ENCODE peak calls at places on chromosome 17, in five cellular contexts. L is SK-N-SH; U is HCT116; O is CD8-positive, alpha-beta T cell; N is breast epithelium. W is an unnamed sample.

GRCh38 chr17:65876985-65877384 is 314.9 kb downstream of the CEP112 start:
- DNase-seq in L (no peak), U (no peak), O (no peak), N (no peak), W (no peak)

GRCh38 chr17:12406623-12407228 is 259.0 kb upstream of the MYOCD start:
- DNase-seq in L (no peak), U (no peak), O (no peak), N (no peak), W (no peak)

GRCh38 chr17:50661795-50662391 is 27.2 kb downstream of the ABCC3 start:
- DNase-seq in L (peak; percentile 73), U (peak; percentile 92), O (no peak), N (peak; percentile 74), W (peak; percentile 96)

GRCh38 chr17:65667656-65668055 is 106.2 kb upstream of the AXIN2 start:
- DNase-seq in L (no peak), U (no peak), O (no peak), N (no peak), W (no peak)

GRCh38 chr17:56203430-56203829 is 50.2 kb downstream of the ANKFN1 start:
- DNase-seq in L (peak; percentile 19), U (peak; percentile 49), O (no peak), N (no peak), W (no peak)

GRCh38 chr17:39963826-39964225 is 1.0 kb downstream of the GSDMA start:
- DNase-seq in L (no peak), U (no peak), O (peak; percentile 68), N (no peak), W (no peak)

GRCh38 chr17:27241346-27241946 is 52.5 kb upstream of the WSB1 start:
- DNase-seq in L (no peak), U (peak; percentile 41), O (no peak), N (peak; percentile 77), W (no peak)

GRCh38 chr17:20234266-20234665 is 225.1 kb downstream of the SPECC1 start:
- DNase-seq in L (no peak), U (no peak), O (peak; percentile 62), N (no peak), W (no peak)

GRCh38 chr17:28326114-28326513 is 7.1 kb downstream of the TMEM97 start:
- DNase-seq in L (no peak), U (no peak), O (peak; percentile 32), N (no peak), W (no peak)

GRCh38 chr17:7929158-7930029 is at the start of gene KCNAB3:
- DNase-seq in L (peak; percentile 92), U (no peak), O (no peak), N (peak; percentile 64), W (no peak)

GRCh38 chr17:2022647-2023046 is 2.5 kb downstream of the RTN4RL1 start:
- DNase-seq in L (no peak), U (no peak), O (peak; percentile 65), N (no peak), W (no peak)

GRCh38 chr17:74972107-74972972 is at the start of gene HID1:
- DNase-seq in L (peak; percentile 96), U (no peak), O (peak; percentile 90), N (peak; percentile 62), W (peak; percentile 53)

GRCh38 chr17:30219833-30220232 is 15.7 kb downstream of the SLC6A4 start:
- DNase-seq in L (no peak), U (no peak), O (no peak), N (no peak), W (no peak)

GRCh38 chr17:20211246-20211645 is 202.1 kb downstream of the SPECC1 start:
- DNase-seq in L (no peak), U (no peak), O (no peak), N (no peak), W (no peak)

GRCh38 chr17:7294614-7295153 is at the start of gene YBX2:
- DNase-seq in L (peak; percentile 97), U (peak; percentile 48), O (peak; percentile 78), N (peak; percentile 77), W (no peak)

GRCh38 chr17:59751955-59752413 is 44.5 kb downstream of the VMP1 start:
- DNase-seq in L (no peak), U (no peak), O (no peak), N (no peak), W (no peak)

GRCh38 chr17:68011199-68011665 is 15.0 kb upstream of the C17orf58 start:
- DNase-seq in L (peak; percentile 78), U (no peak), O (peak; percentile 73), N (no peak), W (peak; percentile 60)

GRCh38 chr17:36899250-36900129 is 37.8 kb upstream of the LHX1 start:
- DNase-seq in L (peak; percentile 54), U (no peak), O (no peak), N (no peak), W (no peak)

GRCh38 chr17:42325026-42325425 is 36.7 kb downstream of the STAT5A start:
- DNase-seq in L (no peak), U (peak; percentile 81), O (no peak), N (peak; percentile 51), W (peak; percentile 56)

GRCh38 chr17:50067996-50068395 is 12.1 kb downstream of the ITGA3 start:
- DNase-seq in L (no peak), U (no peak), O (no peak), N (no peak), W (no peak)

GRCh38 chr17:36107660-36108059 is 4.0 kb downstream of the CCL4 start:
- DNase-seq in L (no peak), U (no peak), O (no peak), N (no peak), W (no peak)

GRCh38 chr17:30345089-30345433 is 11.2 kb upstream of the TMIGD1 start:
- DNase-seq in L (no peak), U (no peak), O (no peak), N (no peak), W (no peak)

GRCh38 chr17:57257213-57257873 is 1.0 kb downstream of the MSI2 start:
- DNase-seq in L (peak; percentile 40), U (no peak), O (no peak), N (no peak), W (no peak)

GRCh38 chr17:51385208-51385607 is 124.9 kb downstream of the UTP18 start:
- DNase-seq in L (no peak), U (no peak), O (no peak), N (no peak), W (no peak)

GRCh38 chr17:38904892-38905291 is 20.5 kb upstream of the LASP1NB start:
- DNase-seq in L (no peak), U (no peak), O (no peak), N (no peak), W (no peak)

GRCh38 chr17:81396722-81397313 is 1.6 kb downstream of the BAHCC1 start:
- DNase-seq in L (peak; percentile 67), U (no peak), O (peak; percentile 65), N (no peak), W (peak; percentile 75)

DNA sequence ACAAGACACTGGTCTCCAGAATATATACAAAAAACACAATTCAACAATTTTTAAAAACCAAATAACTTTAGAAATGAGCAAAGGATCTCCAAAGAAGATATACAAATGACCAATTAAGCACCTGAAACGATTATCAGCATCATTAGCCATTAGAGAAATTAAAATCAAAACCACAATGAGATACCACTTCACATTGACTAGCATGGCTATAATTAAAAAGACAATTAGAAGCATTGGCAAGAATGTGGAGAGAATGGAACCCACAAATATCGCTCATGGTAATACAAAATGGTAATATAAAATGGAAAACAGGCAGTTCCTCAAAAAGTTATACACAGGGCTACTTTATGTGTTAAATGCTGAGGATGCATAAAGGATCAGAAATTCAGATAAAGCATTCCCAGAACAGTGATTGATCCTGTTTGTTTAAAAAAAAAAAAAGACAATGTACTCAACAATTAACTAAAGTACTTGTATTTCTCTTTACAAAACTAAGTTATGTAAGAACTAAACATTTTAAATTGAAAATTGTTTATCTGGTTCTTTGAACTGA is 52.5 kb downstream of the KANSL1 start:
- DNase-seq in L (no peak), U (no peak), O (no peak), N (no peak), W (no peak)
- H3K4me3 ChIP-seq in L (no peak overlapping the region), U (no peak overlapping the region), O (no peak overlapping the region), N (no peak overlapping the region), W (no peak overlapping the region)

GRCh38 chr17:5179003-5179402 is 12.7 kb downstream of the ZNF594 start:
- DNase-seq in L (no peak), U (no peak), O (no peak), N (no peak), W (no peak)

GRCh38 chr17:5181509-5182305 is 10.0 kb downstream of the ZNF594 start:
- DNase-seq in L (no peak), U (no peak), O (no peak), N (no peak), W (no peak)

GRCh38 chr17:5183410-5183793 is 8.3 kb downstream of the ZNF594 start:
- DNase-seq in L (no peak), U (no peak), O (no peak), N (no peak), W (no peak)

GRCh38 chr17:5182597-5183409 is 8.9 kb downstream of the ZNF594 start:
- DNase-seq in L (no peak), U (no peak), O (no peak), N (no peak), W (no peak)

DNA sequence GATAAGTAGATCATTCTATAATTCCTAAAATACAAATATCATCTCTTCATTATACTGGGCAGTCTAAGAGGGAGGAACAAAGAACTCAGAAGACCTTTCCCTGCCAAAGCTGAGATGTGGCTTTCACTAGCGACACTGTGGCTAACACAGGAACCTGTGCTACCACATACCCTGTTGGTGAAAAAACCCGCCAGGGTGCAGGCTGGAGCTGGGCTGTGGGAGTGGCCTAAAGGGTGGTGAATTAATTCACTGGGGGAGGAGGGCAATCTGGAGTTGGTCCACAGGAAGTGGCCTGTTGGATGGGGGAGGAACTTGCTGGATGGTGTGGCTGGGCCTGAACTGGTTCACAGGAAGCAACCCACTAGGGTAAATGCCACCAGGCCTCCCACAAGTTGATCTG is 7.4 kb downstream of the ZNF594 start:
- DNase-seq in L (no peak), U (no peak), O (no peak), N (no peak), W (no peak)
- H3K9me3 ChIP-seq in L (peaks cover 65% of the 10 kb centered on the region), U (peaks cover 71% of the 10 kb centered on the region), O (peaks cover 41% of the 10 kb centered on the region), N (peaks cover 97% of the 10 kb centered on the region), W (peaks cover 42% of the 10 kb centered on the region)

DNA sequence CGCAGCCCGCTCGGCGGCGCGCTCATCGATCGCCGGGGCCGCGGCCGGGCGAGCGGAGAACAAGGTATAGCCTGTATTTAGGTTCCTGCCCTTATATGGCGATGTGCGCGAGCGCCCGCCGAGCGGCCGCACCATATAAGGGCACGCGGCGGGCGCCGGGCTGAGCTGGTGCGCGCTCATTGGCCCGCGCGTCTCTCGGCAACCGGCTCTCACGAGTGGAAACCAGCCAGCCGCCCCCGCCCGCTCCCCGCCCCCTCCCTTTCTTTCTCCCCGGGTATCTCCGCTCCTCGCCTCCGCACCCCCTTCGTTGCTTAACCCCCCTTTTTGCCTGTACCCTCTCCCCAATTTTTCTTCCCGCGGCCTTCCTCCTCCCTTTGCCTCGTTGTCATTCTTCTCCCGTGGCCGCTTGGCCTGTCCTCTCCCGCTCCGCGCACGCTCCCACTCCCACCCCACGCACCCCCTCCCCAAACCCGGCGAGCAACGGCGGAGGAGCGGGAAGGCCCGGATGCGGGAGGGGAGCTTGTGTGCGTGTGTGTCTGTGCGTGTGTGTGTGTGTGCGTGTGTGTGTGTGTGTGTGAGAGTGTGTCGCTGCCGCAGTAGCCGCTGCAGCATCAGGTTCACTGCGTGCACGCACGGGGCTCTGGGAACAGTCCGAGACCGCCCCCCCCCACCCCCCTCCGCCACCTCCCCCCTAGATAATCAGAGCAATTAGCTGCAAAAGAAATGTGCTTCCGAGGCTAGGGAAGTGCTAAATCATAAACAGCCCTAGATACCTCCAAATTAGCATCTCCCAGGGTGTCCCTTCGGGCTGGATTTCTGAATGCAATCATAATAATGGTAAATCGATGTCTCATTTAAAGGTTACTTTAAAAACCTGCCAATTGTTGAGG is 13.5 kb upstream of the CBX8 start:
- DNase-seq in L (peak; percentile 97), U (peak; percentile 70), O (peak; percentile 74), N (peak; percentile 81), W (no peak)
- H3K27me3 ChIP-seq in L (peaks cover 43% of the 10 kb centered on the region), U (peaks cover 6% of the 10 kb centered on the region), O (peaks cover 75% of the 10 kb centered on the region), N (peaks cover 90% of the 10 kb centered on the region), W (peaks cover 69% of the 10 kb centered on the region)

GRCh38 chr17:82883461-82884031 is 43.7 kb upstream of the ZNF750 start:
- DNase-seq in L (no peak), U (no peak), O (no peak), N (no peak), W (no peak)
- H3K4me3 ChIP-seq in L (no peak overlapping the region), U (no peak overlapping the region), O (no peak overlapping the region), N (no peak overlapping the region), W (no peak overlapping the region)

W was measured in SJSA1.